ENCODE peak calls at places on chromosomes 5 and 9, in four cellular contexts. One of them, this sample, is unnamed.

GRCh38 chr9:114141553-114142548 is 13.5 kb upstream of the COL27A1 start:
- DNase-seq in GM12878: no peak
- DNase-seq in HepG2: peak
- DNase-seq in K562: no peak
- DNase-seq in this sample: no peak

GRCh38 chr9:125559894-125560293 is 147.1 kb downstream of the MAPKAP1 start:
- DNase-seq in GM12878: no peak
- DNase-seq in HepG2: no peak
- DNase-seq in K562: no peak
- DNase-seq in this sample: no peak

GRCh38 chr5:170467000-170467707 is 36.7 kb upstream of the KCNIP1 start:
- DNase-seq in GM12878: no peak
- DNase-seq in HepG2: no peak
- DNase-seq in K562: no peak
- DNase-seq in this sample: no peak

GRCh38 chr5:145949474-145949873 is 13.1 kb downstream of the SH3RF2 start:
- DNase-seq in GM12878: no peak
- DNase-seq in HepG2: no peak
- DNase-seq in K562: no peak
- DNase-seq in this sample: no peak

GRCh38 chr9:13324988-13325387 is 45.5 kb upstream of the MPDZ start:
- DNase-seq in GM12878: no peak
- DNase-seq in HepG2: no peak
- DNase-seq in K562: no peak
- DNase-seq in this sample: no peak

GRCh38 chr9:92947268-92948031 is at the start of gene FGD3:
- DNase-seq in GM12878: no peak
- DNase-seq in HepG2: no peak
- DNase-seq in K562: no peak
- DNase-seq in this sample: no peak

GRCh38 chr9:20015427-20015931 is 226.6 kb upstream of the SLC24A2 start:
- DNase-seq in GM12878: peak
- DNase-seq in HepG2: no peak
- DNase-seq in K562: no peak
- DNase-seq in this sample: no peak

GRCh38 chr5:39100301-39100850 is 26.2 kb upstream of the RICTOR start:
- DNase-seq in GM12878: no peak
- DNase-seq in HepG2: no peak
- DNase-seq in K562: no peak
- DNase-seq in this sample: no peak

GRCh38 chr5:132003170-132003744 is 8.2 kb downstream of the ACSL6 start:
- DNase-seq in GM12878: no peak
- DNase-seq in HepG2: peak
- DNase-seq in K562: peak
- DNase-seq in this sample: peak

GRCh38 chr5:64836190-64836750 is 67.5 kb downstream of the CWC27 start:
- DNase-seq in GM12878: no peak
- DNase-seq in HepG2: no peak
- DNase-seq in K562: no peak
- DNase-seq in this sample: no peak

GRCh38 chr5:181187500-181188213 is 17.3 kb downstream of the TRIM7 start:
- DNase-seq in GM12878: no peak
- DNase-seq in HepG2: peak
- DNase-seq in K562: peak
- DNase-seq in this sample: peak

GRCh38 chr5:111948517-111948916 is 191.5 kb upstream of the NREP start:
- DNase-seq in GM12878: no peak
- DNase-seq in HepG2: no peak
- DNase-seq in K562: no peak
- DNase-seq in this sample: no peak

GRCh38 chr9:93305497-93306020 is 121.6 kb downstream of the WNK2 start:
- DNase-seq in GM12878: no peak
- DNase-seq in HepG2: no peak
- DNase-seq in K562: no peak
- DNase-seq in this sample: no peak

GRCh38 chr9:128027166-128027539 is 40.0 kb downstream of the NAIF1 start:
- DNase-seq in GM12878: no peak
- DNase-seq in HepG2: no peak
- DNase-seq in K562: no peak
- DNase-seq in this sample: no peak
- TF ChIP-seq TCF7 in GM12878: no peak
- TF ChIP-seq TCF7 in HepG2: no peak
- TF ChIP-seq TCF7 in K562: no peak
- TF ChIP-seq TCF7 in this sample: no peak

GRCh38 chr9:16712800-16713199 is 157.7 kb downstream of the BNC2 start:
- DNase-seq in GM12878: no peak
- DNase-seq in HepG2: no peak
- DNase-seq in K562: no peak
- DNase-seq in this sample: no peak

GRCh38 chr9:16715404-16715803 is 155.1 kb downstream of the BNC2 start:
- DNase-seq in GM12878: no peak
- DNase-seq in HepG2: no peak
- DNase-seq in K562: no peak
- DNase-seq in this sample: no peak

GRCh38 chr9:16709936-16710335 is 160.5 kb downstream of the BNC2 start:
- DNase-seq in GM12878: no peak
- DNase-seq in HepG2: no peak
- DNase-seq in K562: no peak
- DNase-seq in this sample: no peak

GRCh38 chr9:16708638-16709435 is 161.6 kb downstream of the BNC2 start:
- DNase-seq in GM12878: no peak
- DNase-seq in HepG2: no peak
- DNase-seq in K562: no peak
- DNase-seq in this sample: peak

DNA sequence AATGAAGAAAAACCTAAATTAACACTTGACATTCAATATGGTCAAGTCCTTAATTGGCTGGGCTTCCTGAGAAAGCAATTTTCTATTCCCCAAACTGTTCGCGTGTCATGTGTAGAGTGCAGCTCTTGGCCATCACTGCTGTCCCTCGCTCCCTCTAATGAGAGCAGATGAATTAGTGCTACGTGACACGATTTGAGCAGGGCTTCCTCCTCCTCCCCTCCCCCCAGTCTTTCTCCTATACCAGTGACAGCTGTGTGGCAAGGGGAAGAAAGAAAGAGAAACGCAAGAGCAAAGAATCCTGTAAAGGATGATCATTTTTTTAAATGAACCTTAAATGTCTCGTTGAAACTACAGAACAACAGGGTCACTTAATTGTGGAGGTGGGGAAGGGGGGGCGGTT is 159.6 kb downstream of the BNC2 start:
- DNase-seq in GM12878: no peak
- DNase-seq in HepG2: no peak
- DNase-seq in K562: no peak
- DNase-seq in this sample: no peak
- TF ChIP-seq ATF2 in GM12878: no peak
- TF ChIP-seq ATF2 in HepG2: no peak
- TF ChIP-seq ATF2 in K562: no peak
- TF ChIP-seq ATF2 in this sample: no peak

GRCh38 chr5:72587909-72588308 is 80.7 kb upstream of the ZNF366 start:
- DNase-seq in GM12878: no peak
- DNase-seq in HepG2: no peak
- DNase-seq in K562: peak
- DNase-seq in this sample: no peak
- TF ChIP-seq ESRRA in GM12878: no peak
- TF ChIP-seq ESRRA in HepG2: no peak
- TF ChIP-seq ESRRA in K562: no peak
- TF ChIP-seq ESRRA in this sample: no peak

GRCh38 chr9:73183917-73184861 is 32.5 kb downstream of the ANXA1 start:
- DNase-seq in GM12878: no peak
- DNase-seq in HepG2: peak
- DNase-seq in K562: peak
- DNase-seq in this sample: no peak
- TF ChIP-seq TCF7 in GM12878: no peak
- TF ChIP-seq TCF7 in HepG2: no peak
- TF ChIP-seq TCF7 in K562: no peak
- TF ChIP-seq TCF7 in this sample: no peak

GRCh38 chr9:127808347-127809001 is 5.8 kb downstream of the FPGS start:
- DNase-seq in GM12878: no peak
- DNase-seq in HepG2: no peak
- DNase-seq in K562: no peak
- DNase-seq in this sample: no peak

GRCh38 chr9:127809002-127809561 is 6.4 kb downstream of the FPGS start:
- DNase-seq in GM12878: no peak
- DNase-seq in HepG2: no peak
- DNase-seq in K562: no peak
- DNase-seq in this sample: no peak

GRCh38 chr9:127812009-127812408 is 9.3 kb downstream of the FPGS start:
- DNase-seq in GM12878: no peak
- DNase-seq in HepG2: no peak
- DNase-seq in K562: no peak
- DNase-seq in this sample: no peak

GRCh38 chr9:127810378-127811187 is 7.9 kb downstream of the FPGS start:
- DNase-seq in GM12878: no peak
- DNase-seq in HepG2: no peak
- DNase-seq in K562: no peak
- DNase-seq in this sample: no peak

DNA sequence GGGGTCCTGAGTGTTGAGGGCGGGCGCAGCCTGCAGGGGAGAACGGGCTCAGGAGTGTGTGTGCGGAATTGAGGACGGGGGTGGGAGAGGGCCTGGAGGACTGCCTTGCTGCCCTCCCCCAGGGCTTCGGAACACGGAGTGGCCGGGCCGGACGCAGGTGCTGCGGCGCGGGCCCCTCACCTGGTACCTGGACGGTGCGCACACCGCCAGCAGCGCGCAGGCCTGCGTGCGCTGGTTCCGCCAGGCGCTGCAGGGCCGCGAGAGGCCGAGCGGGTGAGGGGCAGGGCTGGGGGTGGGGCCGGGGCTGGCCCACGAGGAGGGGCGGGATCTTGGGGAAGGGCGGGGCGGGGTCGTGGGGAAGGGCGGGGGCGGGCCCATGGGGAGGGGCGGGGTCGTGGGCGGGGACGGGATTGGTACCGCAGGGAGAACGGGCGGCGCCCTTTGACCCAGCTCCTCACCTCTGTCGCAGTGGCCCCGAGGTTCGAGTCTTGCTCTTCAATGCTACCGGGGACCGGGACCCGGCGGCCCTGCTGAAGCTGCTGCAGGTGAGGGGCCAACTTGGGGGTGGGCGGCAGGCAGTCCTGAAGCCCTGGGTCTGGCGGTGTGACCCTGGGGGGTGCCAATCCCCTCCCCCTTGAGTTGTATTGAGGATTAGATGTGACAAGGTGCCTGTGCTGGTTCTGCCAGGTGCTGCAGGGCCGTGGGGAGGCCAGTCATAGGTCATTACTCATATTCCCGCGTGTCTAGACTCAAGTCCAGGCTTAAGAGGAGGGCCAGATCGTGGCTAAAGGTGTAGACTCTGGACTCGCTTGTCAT is 7.1 kb downstream of the FPGS start:
- DNase-seq in GM12878: no peak
- DNase-seq in HepG2: no peak
- DNase-seq in K562: peak
- DNase-seq in this sample: peak
- TF ChIP-seq ATF2 in GM12878: no peak
- TF ChIP-seq ATF2 in HepG2: no peak
- TF ChIP-seq ATF2 in K562: no peak
- TF ChIP-seq ATF2 in this sample: no peak

DNA sequence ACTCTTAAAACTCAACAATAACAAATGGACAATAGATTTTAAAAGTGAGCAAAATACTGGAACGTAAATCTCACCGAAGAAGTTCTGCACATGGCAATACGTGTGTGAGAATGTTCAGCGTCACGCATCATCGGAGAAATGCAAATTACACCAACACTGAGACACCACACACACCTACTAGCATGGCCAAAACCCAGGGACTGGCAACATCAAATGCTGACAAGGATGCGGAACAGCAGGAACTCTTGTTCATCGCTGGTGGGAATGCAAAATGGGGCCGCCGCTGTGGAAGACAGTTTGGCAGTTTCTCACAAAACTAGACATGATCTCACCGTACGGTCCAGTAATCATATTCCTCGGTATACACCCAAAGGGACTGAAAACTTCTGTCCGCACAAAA is 21.6 kb upstream of the CLPTM1L start:
- DNase-seq in GM12878: peak
- DNase-seq in HepG2: no peak
- DNase-seq in K562: no peak
- DNase-seq in this sample: no peak
- TF ChIP-seq ESRRA in GM12878: no peak
- TF ChIP-seq ESRRA in HepG2: no peak
- TF ChIP-seq ESRRA in K562: no peak
- TF ChIP-seq ESRRA in this sample: no peak

DNA sequence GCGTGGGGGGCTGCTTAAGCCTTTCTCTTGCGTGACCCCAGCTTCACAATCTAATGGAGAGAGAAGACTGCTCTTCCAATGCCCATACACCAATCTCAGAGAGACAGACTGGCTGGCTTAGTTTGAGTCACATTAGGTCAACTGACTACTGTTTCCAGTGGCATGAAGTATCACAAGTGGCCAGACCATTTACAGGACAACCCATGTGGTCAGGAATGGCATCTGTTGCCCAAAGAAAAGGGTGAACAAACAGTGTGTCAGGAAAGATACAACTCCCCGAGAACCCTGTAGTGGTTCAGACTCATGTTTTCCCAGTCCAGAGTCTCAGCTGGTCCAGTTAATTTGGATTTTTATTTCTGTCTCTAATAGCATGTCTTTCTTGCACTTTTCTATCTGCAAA is 177.4 kb upstream of the IL12B start:
- DNase-seq in GM12878: no peak
- DNase-seq in HepG2: no peak
- DNase-seq in K562: no peak
- DNase-seq in this sample: no peak
- TF ChIP-seq TCF7 in GM12878: no peak
- TF ChIP-seq TCF7 in HepG2: no peak
- TF ChIP-seq TCF7 in K562: no peak
- TF ChIP-seq TCF7 in this sample: no peak

DNA sequence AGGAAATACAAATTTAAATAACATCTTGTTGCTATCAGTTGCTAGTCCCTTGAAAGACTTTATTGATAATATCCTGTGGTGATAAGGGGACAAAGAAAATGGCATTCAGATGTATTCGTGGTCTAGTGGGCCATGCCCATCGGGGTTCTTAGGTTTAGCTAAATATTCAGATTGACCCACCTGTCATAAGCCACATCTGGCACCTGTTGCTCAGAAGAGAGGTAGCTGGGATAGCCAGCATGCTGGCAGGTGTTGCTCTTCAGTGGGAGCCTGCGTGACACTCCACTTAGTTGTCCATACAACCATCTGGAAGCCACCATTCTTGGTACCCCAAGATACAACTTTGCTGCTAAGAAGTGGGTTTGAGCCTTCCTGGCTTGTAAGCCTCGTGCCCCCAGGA is 36.7 kb downstream of the F2RL2 start:
- DNase-seq in GM12878: no peak
- DNase-seq in HepG2: no peak
- DNase-seq in K562: no peak
- DNase-seq in this sample: no peak
- TF ChIP-seq ATF2 in GM12878: no peak
- TF ChIP-seq ATF2 in HepG2: no peak
- TF ChIP-seq ATF2 in K562: no peak
- TF ChIP-seq ATF2 in this sample: no peak

GRCh38 chr5:14806452-14806851 is 65.1 kb downstream of the ANKH start:
- DNase-seq in GM12878: no peak
- DNase-seq in HepG2: no peak
- DNase-seq in K562: no peak
- DNase-seq in this sample: no peak
- TF ChIP-seq ESRRA in GM12878: no peak
- TF ChIP-seq ESRRA in HepG2: no peak
- TF ChIP-seq ESRRA in K562: no peak
- TF ChIP-seq ESRRA in this sample: no peak

This sample was measured in WTC11.